ENCODE peak calls at places on chromosomes 2 and 18, in six cellular contexts. One of them, this sample, is unnamed.

GRCh38 chr18:9808190-9808529 is 77.6 kb upstream of the TXNDC2 start:
- DNase-seq in aorta: no peak
- DNase-seq in neuronal stem cell: no peak
- DNase-seq in A549: no peak
- DNase-seq in lower lobe of right lung: no peak
- DNase-seq in mammary epithelial cell: no peak
- DNase-seq in this sample: no peak

GRCh38 chr2:189000221-189000620 is 26.0 kb downstream of the COL3A1 start:
- DNase-seq in aorta: no peak
- DNase-seq in mammary epithelial cell: no peak
- DNase-seq in neuronal stem cell: no peak
- DNase-seq in A549: no peak
- DNase-seq in lower lobe of right lung: no peak
- DNase-seq in this sample: no peak

GRCh38 chr18:55861266-55861665 is 273.3 kb upstream of the TCF4 start:
- DNase-seq in mammary epithelial cell: peak; percentile 49
- DNase-seq in A549: peak; percentile 33
- DNase-seq in lower lobe of right lung: no peak
- DNase-seq in aorta: no peak
- DNase-seq in neuronal stem cell: peak; percentile 17
- DNase-seq in this sample: peak; percentile 14

GRCh38 chr18:58495202-58495601 is 133.7 kb downstream of the ALPK2 start:
- DNase-seq in aorta: no peak
- DNase-seq in mammary epithelial cell: no peak
- DNase-seq in A549: no peak
- DNase-seq in lower lobe of right lung: no peak
- DNase-seq in neuronal stem cell: no peak
- DNase-seq in this sample: no peak

GRCh38 chr2:134783912-134784311 is 54.5 kb upstream of the ACMSD start:
- DNase-seq in aorta: no peak
- DNase-seq in neuronal stem cell: no peak
- DNase-seq in A549: no peak
- DNase-seq in mammary epithelial cell: no peak
- DNase-seq in lower lobe of right lung: no peak
- DNase-seq in this sample: no peak

GRCh38 chr2:95297088-95297487 is at the start of gene KCNIP3:
- DNase-seq in A549: no peak
- DNase-seq in mammary epithelial cell: no peak
- DNase-seq in lower lobe of right lung: no peak
- DNase-seq in aorta: no peak
- DNase-seq in neuronal stem cell: no peak
- DNase-seq in this sample: no peak

GRCh38 chr2:10773841-10774341 is 38.7 kb downstream of the PDIA6 start:
- DNase-seq in lower lobe of right lung: no peak
- DNase-seq in neuronal stem cell: no peak
- DNase-seq in A549: no peak
- DNase-seq in mammary epithelial cell: peak; percentile 49
- DNase-seq in aorta: no peak
- DNase-seq in this sample: no peak

GRCh38 chr18:74342416-74343043 is 26.9 kb downstream of the C18orf63 start:
- DNase-seq in lower lobe of right lung: no peak
- DNase-seq in mammary epithelial cell: peak; percentile 26
- DNase-seq in neuronal stem cell: peak; percentile 38
- DNase-seq in aorta: no peak
- DNase-seq in A549: peak; percentile 69
- DNase-seq in this sample: peak; percentile 16

GRCh38 chr18:74497778-74498177 is 1.6 kb downstream of the CNDP2 start:
- DNase-seq in neuronal stem cell: no peak
- DNase-seq in lower lobe of right lung: no peak
- DNase-seq in aorta: no peak
- DNase-seq in mammary epithelial cell: no peak
- DNase-seq in A549: no peak
- DNase-seq in this sample: no peak

GRCh38 chr2:236446521-236446920 is 123.1 kb upstream of the ACKR3 start:
- DNase-seq in lower lobe of right lung: no peak
- DNase-seq in aorta: no peak
- DNase-seq in neuronal stem cell: no peak
- DNase-seq in A549: no peak
- DNase-seq in mammary epithelial cell: no peak
- DNase-seq in this sample: no peak

GRCh38 chr2:168744844-168745243 is 57.6 kb upstream of the NOSTRIN start:
- DNase-seq in mammary epithelial cell: no peak
- DNase-seq in aorta: no peak
- DNase-seq in A549: no peak
- DNase-seq in lower lobe of right lung: no peak
- DNase-seq in neuronal stem cell: no peak
- DNase-seq in this sample: no peak

GRCh38 chr2:182827182-182827879 is 39.1 kb downstream of the FRZB start:
- DNase-seq in lower lobe of right lung: no peak
- DNase-seq in aorta: no peak
- DNase-seq in neuronal stem cell: no peak
- DNase-seq in mammary epithelial cell: no peak
- DNase-seq in A549: no peak
- DNase-seq in this sample: no peak

GRCh38 chr2:45170976-45171514 is 161.8 kb upstream of the SIX2 start:
- DNase-seq in A549: no peak
- DNase-seq in mammary epithelial cell: no peak
- DNase-seq in lower lobe of right lung: no peak
- DNase-seq in neuronal stem cell: peak; percentile 30
- DNase-seq in aorta: no peak
- DNase-seq in this sample: no peak

GRCh38 chr2:26898480-26899058 is 50.6 kb downstream of the DPYSL5 start:
- DNase-seq in mammary epithelial cell: no peak
- DNase-seq in lower lobe of right lung: no peak
- DNase-seq in aorta: no peak
- DNase-seq in neuronal stem cell: no peak
- DNase-seq in A549: no peak
- DNase-seq in this sample: peak; percentile 26

GRCh38 chr2:232871835-232872736 is 2.0 kb downstream of the SNORC start:
- DNase-seq in neuronal stem cell: no peak
- DNase-seq in lower lobe of right lung: no peak
- DNase-seq in A549: no peak
- DNase-seq in mammary epithelial cell: no peak
- DNase-seq in aorta: no peak
- DNase-seq in this sample: no peak

GRCh38 chr2:15986644-15987043 is 46.3 kb downstream of the MYCN start:
- DNase-seq in mammary epithelial cell: no peak
- DNase-seq in lower lobe of right lung: no peak
- DNase-seq in A549: no peak
- DNase-seq in neuronal stem cell: no peak
- DNase-seq in aorta: no peak
- DNase-seq in this sample: no peak

GRCh38 chr18:6257950-6258349 is 156.8 kb downstream of the L3MBTL4 start:
- DNase-seq in lower lobe of right lung: no peak
- DNase-seq in aorta: no peak
- DNase-seq in A549: no peak
- DNase-seq in neuronal stem cell: no peak
- DNase-seq in mammary epithelial cell: no peak
- DNase-seq in this sample: no peak

GRCh38 chr18:58541137-58541788 is 87.6 kb downstream of the ALPK2 start:
- DNase-seq in neuronal stem cell: no peak
- DNase-seq in aorta: no peak
- DNase-seq in A549: peak; percentile 67
- DNase-seq in mammary epithelial cell: no peak
- DNase-seq in lower lobe of right lung: no peak
- DNase-seq in this sample: peak; percentile 11

GRCh38 chr2:228615501-228615900 is 434.0 kb upstream of the SPHKAP start:
- DNase-seq in aorta: no peak
- DNase-seq in A549: no peak
- DNase-seq in lower lobe of right lung: no peak
- DNase-seq in mammary epithelial cell: peak; percentile 12
- DNase-seq in neuronal stem cell: no peak
- DNase-seq in this sample: no peak

GRCh38 chr2:171260471-171261424 is 100.1 kb upstream of the TLK1 start:
- DNase-seq in lower lobe of right lung: no peak
- DNase-seq in mammary epithelial cell: no peak
- DNase-seq in A549: no peak
- DNase-seq in neuronal stem cell: no peak
- DNase-seq in aorta: no peak
- DNase-seq in this sample: no peak

GRCh38 chr2:130846686-130847375 is 10.1 kb downstream of the ARHGEF4 start:
- DNase-seq in aorta: peak; percentile 40
- DNase-seq in lower lobe of right lung: no peak
- DNase-seq in mammary epithelial cell: peak; percentile 81
- DNase-seq in A549: no peak
- DNase-seq in neuronal stem cell: no peak
- DNase-seq in this sample: no peak

GRCh38 chr18:2917255-2918047 is 70.6 kb downstream of the EMILIN2 start:
- DNase-seq in neuronal stem cell: no peak
- DNase-seq in mammary epithelial cell: no peak
- DNase-seq in lower lobe of right lung: no peak
- DNase-seq in aorta: no peak
- DNase-seq in A549: no peak
- DNase-seq in this sample: no peak

GRCh38 chr18:79259218-79259617 is 136.5 kb upstream of the NFATC1 start:
- DNase-seq in aorta: no peak
- DNase-seq in mammary epithelial cell: no peak
- DNase-seq in lower lobe of right lung: no peak
- DNase-seq in neuronal stem cell: no peak
- DNase-seq in A549: no peak
- DNase-seq in this sample: no peak

GRCh38 chr2:144115892-144116291 is 404.0 kb downstream of the ZEB2 start:
- DNase-seq in aorta: no peak
- DNase-seq in lower lobe of right lung: no peak
- DNase-seq in neuronal stem cell: no peak
- DNase-seq in mammary epithelial cell: no peak
- DNase-seq in A549: no peak
- DNase-seq in this sample: no peak

GRCh38 chr2:181944164-181944913 is 41.3 kb upstream of the PPP1R1C start:
- DNase-seq in neuronal stem cell: no peak
- DNase-seq in mammary epithelial cell: no peak
- DNase-seq in aorta: no peak
- DNase-seq in lower lobe of right lung: no peak
- DNase-seq in A549: no peak
- DNase-seq in this sample: no peak

GRCh38 chr2:224417947-224418346 is 16.0 kb upstream of the FAM124B start:
- DNase-seq in neuronal stem cell: no peak
- DNase-seq in aorta: no peak
- DNase-seq in A549: no peak
- DNase-seq in lower lobe of right lung: no peak
- DNase-seq in mammary epithelial cell: no peak
- DNase-seq in this sample: no peak

GRCh38 chr2:36635194-36635593 is 37.2 kb upstream of the FEZ2 start:
- DNase-seq in neuronal stem cell: no peak
- DNase-seq in lower lobe of right lung: no peak
- DNase-seq in aorta: no peak
- DNase-seq in mammary epithelial cell: no peak
- DNase-seq in A549: no peak
- DNase-seq in this sample: no peak

GRCh38 chr2:42924436-42924897 is 132.1 kb upstream of the HAAO start:
- DNase-seq in lower lobe of right lung: no peak
- DNase-seq in neuronal stem cell: no peak
- DNase-seq in mammary epithelial cell: peak; percentile 48
- DNase-seq in A549: no peak
- DNase-seq in aorta: peak; percentile 73
- DNase-seq in this sample: no peak

GRCh38 chr2:42925742-42926437 is 133.5 kb upstream of the HAAO start:
- DNase-seq in lower lobe of right lung: no peak
- DNase-seq in mammary epithelial cell: no peak
- DNase-seq in aorta: peak; percentile 79
- DNase-seq in A549: no peak
- DNase-seq in neuronal stem cell: no peak
- DNase-seq in this sample: no peak

GRCh38 chr2:42922293-42922692 is 129.9 kb upstream of the HAAO start:
- DNase-seq in lower lobe of right lung: no peak
- DNase-seq in aorta: no peak
- DNase-seq in mammary epithelial cell: no peak
- DNase-seq in neuronal stem cell: no peak
- DNase-seq in A549: no peak
- DNase-seq in this sample: no peak

GRCh38 chr2:42922790-42923631 is 130.6 kb upstream of the HAAO start:
- DNase-seq in mammary epithelial cell: peak; percentile 66
- DNase-seq in aorta: peak; percentile 66
- DNase-seq in A549: no peak
- DNase-seq in lower lobe of right lung: no peak
- DNase-seq in neuronal stem cell: no peak
- DNase-seq in this sample: no peak

GRCh38 chr2:42923632-42924425 is 131.4 kb upstream of the HAAO start:
- DNase-seq in lower lobe of right lung: no peak
- DNase-seq in neuronal stem cell: no peak
- DNase-seq in mammary epithelial cell: no peak
- DNase-seq in A549: no peak
- DNase-seq in aorta: no peak
- DNase-seq in this sample: no peak
- H3K4me3 ChIP-seq in lower lobe of right lung: no peak overlapping the region
- H3K4me3 ChIP-seq in neuronal stem cell: peak overlapping the region; percentile 17
- H3K4me3 ChIP-seq in mammary epithelial cell: no peak overlapping the region
- H3K4me3 ChIP-seq in A549: no peak overlapping the region
- H3K4me3 ChIP-seq in aorta: no peak overlapping the region
- H3K4me3 ChIP-seq in this sample: no peak overlapping the region

DNA sequence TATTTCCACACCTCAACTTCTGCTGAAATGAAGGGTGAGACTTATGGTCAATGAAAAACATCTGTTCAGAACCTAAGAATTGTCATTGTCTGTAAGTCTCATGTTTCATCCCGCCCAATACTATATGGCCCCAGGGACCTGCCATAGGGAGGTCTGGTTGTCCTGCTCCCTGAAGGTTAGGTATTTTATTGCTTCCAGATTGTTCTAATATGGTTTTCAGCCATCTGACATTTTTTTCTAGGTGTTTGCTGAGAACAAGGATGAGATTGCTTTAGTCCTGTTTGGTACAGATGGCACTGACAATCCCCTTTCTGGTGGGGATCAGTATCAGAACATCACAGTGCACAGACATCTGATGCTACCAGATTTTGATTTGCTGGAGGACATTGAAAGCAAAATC is 7.3 kb downstream of the XRCC5 start:
- DNase-seq in lower lobe of right lung: no peak
- DNase-seq in mammary epithelial cell: no peak
- DNase-seq in A549: no peak
- DNase-seq in neuronal stem cell: no peak
- DNase-seq in aorta: no peak
- DNase-seq in this sample: no peak
- H3K4me1 ChIP-seq in lower lobe of right lung: peaks cover 24% of the 10 kb centered on the region
- H3K4me1 ChIP-seq in mammary epithelial cell: peaks cover 10% of the 10 kb centered on the region
- H3K4me1 ChIP-seq in A549: peaks cover 18% of the 10 kb centered on the region
- H3K4me1 ChIP-seq in neuronal stem cell: peaks cover 20% of the 10 kb centered on the region
- H3K4me1 ChIP-seq in aorta: peaks cover 6% of the 10 kb centered on the region
- H3K4me1 ChIP-seq in this sample: peaks cover 35% of the 10 kb centered on the region

GRCh38 chr2:62203459-62203858 is 7.5 kb downstream of the B3GNT2 start:
- DNase-seq in A549: no peak
- DNase-seq in aorta: no peak
- DNase-seq in lower lobe of right lung: no peak
- DNase-seq in neuronal stem cell: no peak
- DNase-seq in mammary epithelial cell: no peak
- DNase-seq in this sample: no peak
- H3K4me3 ChIP-seq in A549: no peak overlapping the region
- H3K4me3 ChIP-seq in aorta: no peak overlapping the region
- H3K4me3 ChIP-seq in lower lobe of right lung: no peak overlapping the region
- H3K4me3 ChIP-seq in neuronal stem cell: no peak overlapping the region
- H3K4me3 ChIP-seq in mammary epithelial cell: no peak overlapping the region
- H3K4me3 ChIP-seq in this sample: no peak overlapping the region

DNA sequence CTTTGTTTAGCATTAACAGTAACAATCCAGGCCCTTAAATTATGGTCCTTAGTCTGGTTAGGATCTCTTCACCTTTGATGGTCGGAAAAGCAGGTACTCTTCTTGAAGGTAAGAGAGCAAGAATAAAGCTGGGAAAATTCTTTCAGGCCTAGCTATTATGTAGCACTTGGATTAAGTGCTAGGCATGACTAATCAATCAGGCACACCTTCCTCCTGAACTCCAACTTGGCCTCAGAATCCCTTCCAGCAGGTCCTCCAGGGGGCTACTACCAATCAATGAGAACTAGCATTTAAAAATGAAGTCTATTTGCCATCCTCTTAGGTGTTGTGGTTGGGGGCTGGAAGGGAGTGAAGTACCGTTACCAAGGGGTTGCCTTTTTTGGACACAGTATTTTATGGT is 3.7 kb downstream of the SMYD1 start:
- DNase-seq in neuronal stem cell: no peak
- DNase-seq in aorta: no peak
- DNase-seq in lower lobe of right lung: no peak
- DNase-seq in mammary epithelial cell: no peak
- DNase-seq in A549: no peak
- DNase-seq in this sample: no peak
- H3K4me1 ChIP-seq in neuronal stem cell: peaks cover 5% of the 10 kb centered on the region
- H3K4me1 ChIP-seq in aorta: no peaks in the 10 kb centered on the region
- H3K4me1 ChIP-seq in lower lobe of right lung: peaks cover 5% of the 10 kb centered on the region
- H3K4me1 ChIP-seq in mammary epithelial cell: peaks cover 11% of the 10 kb centered on the region
- H3K4me1 ChIP-seq in A549: no peaks in the 10 kb centered on the region
- H3K4me1 ChIP-seq in this sample: no peaks in the 10 kb centered on the region

This sample was measured in HAP-1.